ENCODE peak calls at places on chromosomes 11 and 22, in six cellular contexts. I, N, U, D, V and T are unnamed samples.

GRCh38 chr22:45285431-45286058 is 796 bp downstream of the UPK3A start:
- DNase-seq in N (no peak), D (no peak), U (no peak), V (no peak), I (no peak), T (no peak)

GRCh38 chr11:109320595-109320994 is 101.4 kb upstream of the C11orf87 start:
- DNase-seq in D (no peak), V (no peak), N (no peak), U (peak), I (no peak), T (no peak)

GRCh38 chr22:36327922-36328551 is 59.7 kb downstream of the MYH9 start:
- DNase-seq in V (no peak), I (no peak), D (no peak), U (peak), N (no peak), T (no peak)

GRCh38 chr11:91749231-91749630 is 475.4 kb upstream of the FAT3 start:
- DNase-seq in U (no peak), N (no peak), I (no peak), V (no peak), D (no peak), T (no peak)

GRCh38 chr11:110059706-110060430 is 33.3 kb upstream of the ZC3H12C start:
- DNase-seq in U (peak), D (no peak), V (no peak), I (no peak), N (no peak), T (no peak)

GRCh38 chr22:46063861-46064235 is 86.5 kb upstream of the PPARA start:
- DNase-seq in N (no peak), I (no peak), V (peak), D (no peak), U (no peak), T (no peak)

GRCh38 chr11:33753304-33753703 is 17.1 kb upstream of the CD59 start:
- DNase-seq in N (no peak), U (peak), V (no peak), D (no peak), I (no peak), T (no peak)

GRCh38 chr11:27757953-27758352 is 57.7 kb upstream of the BDNF start:
- DNase-seq in D (no peak), U (peak), I (no peak), V (no peak), N (no peak), T (no peak)

GRCh38 chr22:48520888-48521600 is 1306.6 kb downstream of the BRD1 start:
- DNase-seq in U (no peak), D (no peak), I (no peak), V (no peak), N (no peak), T (no peak)

GRCh38 chr11:120698918-120699317 is 187.4 kb downstream of the GRIK4 start:
- DNase-seq in I (no peak), N (no peak), D (no peak), V (no peak), U (no peak), T (no peak)

GRCh38 chr11:69874984-69875673 is 55.9 kb upstream of the FGF3 start:
- DNase-seq in N (no peak), U (no peak), I (no peak), V (no peak), D (no peak), T (no peak)

GRCh38 chr22:29093980-29094379 is 21.1 kb downstream of the KREMEN1 start:
- DNase-seq in D (no peak), I (no peak), V (no peak), N (no peak), U (no peak), T (no peak)

GRCh38 chr22:38862375-38863329 is 9.4 kb downstream of the CBX6 start:
- DNase-seq in D (no peak), N (no peak), V (no peak), U (no peak), I (no peak), T (no peak)

GRCh38 chr11:65814131-65814959 is 19.4 kb upstream of the SNX32 start:
- DNase-seq in U (no peak), N (no peak), V (no peak), D (no peak), I (no peak), T (no peak)

GRCh38 chr11:9861860-9862725 is 198.2 kb downstream of the SWAP70 start:
- DNase-seq in N (peak), U (peak), V (peak), D (peak), I (no peak), T (peak)

GRCh38 chr11:47161134-47161854 is 15.4 kb downstream of the ARFGAP2 start:
- DNase-seq in V (no peak), U (peak), D (peak), I (no peak), N (peak), T (no peak)

GRCh38 chr11:75503531-75504099 is 22.1 kb downstream of the GDPD5 start:
- DNase-seq in D (no peak), V (no peak), I (no peak), N (no peak), U (no peak), T (no peak)

GRCh38 chr11:134037093-134037908 is 31.6 kb upstream of the JAM3 start:
- DNase-seq in D (no peak), N (peak), U (peak), I (no peak), V (peak), T (no peak)

GRCh38 chr11:15185021-15185420 is 70.3 kb downstream of the INSC start:
- DNase-seq in I (no peak), V (no peak), N (no peak), D (no peak), U (no peak), T (no peak)

GRCh38 chr11:124865902-124866851 is 945 bp downstream of the ROBO3 start:
- DNase-seq in D (peak), N (peak), V (no peak), I (no peak), U (peak), T (peak)

GRCh38 chr11:4418403-4418802 is 24.9 kb upstream of the TRIM21 start:
- DNase-seq in U (no peak), I (no peak), V (peak), N (no peak), D (no peak), T (no peak)

GRCh38 chr22:21628386-21629261 is 1.2 kb downstream of the YDJC start:
- DNase-seq in U (no peak), D (no peak), I (no peak), N (no peak), V (no peak), T (no peak)

GRCh38 chr22:38083931-38084631 is at the start of gene SLC16A8:
- DNase-seq in I (no peak), U (no peak), N (no peak), V (no peak), D (no peak), T (no peak)

GRCh38 chr22:29658171-29658570 is 54.7 kb downstream of the NF2 start:
- DNase-seq in D (no peak), I (no peak), N (no peak), U (no peak), V (no peak), T (no peak)

GRCh38 chr11:33674035-33674814 is 26.4 kb downstream of the C11orf91 start:
- DNase-seq in V (no peak), U (peak), I (no peak), N (no peak), D (no peak), T (no peak)

GRCh38 chr11:15650105-15650938 is 535.6 kb downstream of the INSC start:
- DNase-seq in I (no peak), V (peak), D (peak), U (peak), N (peak), T (peak)

GRCh38 chr11:61715877-61716276 is 35.7 kb downstream of the DAGLA start:
- DNase-seq in D (no peak), I (no peak), N (no peak), V (no peak), U (no peak), T (no peak)

GRCh38 chr11:84564180-84564866 is 1062.8 kb downstream of the DLG2 start:
- DNase-seq in I (no peak), N (peak), V (peak), D (no peak), U (peak), T (no peak)

GRCh38 chr11:92886243-92886905 is 83.1 kb upstream of the MTNR1B start:
- DNase-seq in I (no peak), D (no peak), N (no peak), U (peak), V (no peak), T (peak)

GRCh38 chr22:24775769-24776492 is 1.4 kb upstream of the PIWIL3 start:
- DNase-seq in I (no peak), D (no peak), V (no peak), N (no peak), U (peak), T (no peak)

GRCh38 chr11:62726156-62727006 is 876 bp downstream of the HNRNPUL2 start:
- DNase-seq in V (peak), U (no peak), D (no peak), I (no peak), N (no peak), T (no peak)

GRCh38 chr11:111225871-111226270 is 19.7 kb upstream of the POU2AF2 start:
- DNase-seq in I (no peak), D (no peak), N (no peak), V (no peak), U (no peak), T (no peak)

GRCh38 chr11:107508858-107509244 is 51.2 kb upstream of the CWF19L2 start:
- DNase-seq in U (no peak), D (no peak), I (no peak), V (no peak), N (no peak), T (no peak)

GRCh38 chr11:63478896-63479295 is 12.1 kb downstream of the PLAAT5 start:
- DNase-seq in I (no peak), U (peak), V (peak), D (peak), N (peak), T (peak)